ENCODE peak calls at places on chromosomes 11 and 22, in four cellular contexts. One of them, this sample, is unnamed.

GRCh38 chr22:28112548-28113043 is 193.5 kb upstream of the PITPNB start:
- DNase-seq in endothelial cell of umbilical vein: peak
- DNase-seq in A549: peak
- DNase-seq in HCT116: peak
- DNase-seq in this sample: peak

GRCh38 chr11:111063711-111064110 is 181.8 kb upstream of the POU2AF2 start:
- DNase-seq in endothelial cell of umbilical vein: no peak
- DNase-seq in A549: no peak
- DNase-seq in HCT116: no peak
- DNase-seq in this sample: no peak

GRCh38 chr11:114501901-114502300 is 57.8 kb downstream of the NXPE1 start:
- DNase-seq in endothelial cell of umbilical vein: no peak
- DNase-seq in A549: no peak
- DNase-seq in HCT116: no peak
- DNase-seq in this sample: no peak

GRCh38 chr11:60838132-60838531 is 3.8 kb upstream of the CCDC86 start:
- DNase-seq in endothelial cell of umbilical vein: no peak
- DNase-seq in A549: peak
- DNase-seq in HCT116: peak
- DNase-seq in this sample: no peak

GRCh38 chr11:41245704-41246398 is 213.6 kb downstream of the LRRC4C start:
- DNase-seq in endothelial cell of umbilical vein: no peak
- DNase-seq in A549: no peak
- DNase-seq in HCT116: no peak
- DNase-seq in this sample: no peak

GRCh38 chr11:816433-816779 is 2.3 kb upstream of the PNPLA2 start:
- DNase-seq in endothelial cell of umbilical vein: no peak
- DNase-seq in A549: peak
- DNase-seq in HCT116: no peak
- DNase-seq in this sample: no peak

GRCh38 chr22:50599816-50600454 is 658 bp upstream of the MAPK8IP2 start:
- DNase-seq in endothelial cell of umbilical vein: peak
- DNase-seq in A549: no peak
- DNase-seq in HCT116: no peak
- DNase-seq in this sample: peak

GRCh38 chr11:119416606-119417580 is 6.1 kb downstream of the THY1 start:
- DNase-seq in endothelial cell of umbilical vein: no peak
- DNase-seq in A549: no peak
- DNase-seq in HCT116: no peak
- DNase-seq in this sample: no peak

GRCh38 chr11:66068154-66068821 is 1.8 kb upstream of the PACS1 start:
- DNase-seq in endothelial cell of umbilical vein: peak
- DNase-seq in A549: peak
- DNase-seq in HCT116: peak
- DNase-seq in this sample: peak

GRCh38 chr22:17748555-17749353 is 25.5 kb downstream of the BID start:
- DNase-seq in endothelial cell of umbilical vein: no peak
- DNase-seq in A549: no peak
- DNase-seq in HCT116: no peak
- DNase-seq in this sample: no peak

GRCh38 chr11:126072141-126072741 is 9.6 kb upstream of the CDON start:
- DNase-seq in endothelial cell of umbilical vein: no peak
- DNase-seq in A549: no peak
- DNase-seq in HCT116: no peak
- DNase-seq in this sample: no peak

GRCh38 chr22:20625270-20625669 is 117.9 kb downstream of the MED15 start:
- DNase-seq in endothelial cell of umbilical vein: no peak
- DNase-seq in A549: no peak
- DNase-seq in HCT116: no peak
- DNase-seq in this sample: no peak

GRCh38 chr11:120324932-120325810 is at the start of gene TLCD5:
- DNase-seq in endothelial cell of umbilical vein: peak
- DNase-seq in A549: peak
- DNase-seq in HCT116: peak
- DNase-seq in this sample: no peak

GRCh38 chr11:110897035-110897434 is 184.8 kb upstream of the ARHGAP20 start:
- DNase-seq in endothelial cell of umbilical vein: peak
- DNase-seq in A549: no peak
- DNase-seq in HCT116: no peak
- DNase-seq in this sample: no peak

GRCh38 chr11:134524201-134524600 is 112.2 kb upstream of the B3GAT1 start:
- DNase-seq in endothelial cell of umbilical vein: no peak
- DNase-seq in A549: no peak
- DNase-seq in HCT116: no peak
- DNase-seq in this sample: no peak

GRCh38 chr11:119179342-119179741 is 5.9 kb upstream of the NHERF4 start:
- DNase-seq in endothelial cell of umbilical vein: no peak
- DNase-seq in A549: no peak
- DNase-seq in HCT116: no peak
- DNase-seq in this sample: no peak

GRCh38 chr11:64364435-64364834 is 5.5 kb downstream of the RPS6KA4 start:
- DNase-seq in endothelial cell of umbilical vein: no peak
- DNase-seq in A549: no peak
- DNase-seq in HCT116: no peak
- DNase-seq in this sample: peak

GRCh38 chr11:95231881-95232605 is 1.0 kb upstream of the SESN3 start:
- DNase-seq in endothelial cell of umbilical vein: peak
- DNase-seq in A549: no peak
- DNase-seq in HCT116: no peak
- DNase-seq in this sample: peak

GRCh38 chr11:31455177-31455576 is 54.2 kb downstream of the IMMP1L start:
- DNase-seq in endothelial cell of umbilical vein: no peak
- DNase-seq in A549: no peak
- DNase-seq in HCT116: no peak
- DNase-seq in this sample: no peak

GRCh38 chr22:27669798-27670599 is 131.6 kb downstream of the MN1 start:
- DNase-seq in endothelial cell of umbilical vein: peak
- DNase-seq in A549: peak
- DNase-seq in HCT116: no peak
- DNase-seq in this sample: peak

GRCh38 chr11:74696932-74697687 is 34.1 kb downstream of the CHRDL2 start:
- DNase-seq in endothelial cell of umbilical vein: peak
- DNase-seq in A549: peak
- DNase-seq in HCT116: no peak
- DNase-seq in this sample: no peak

DNA sequence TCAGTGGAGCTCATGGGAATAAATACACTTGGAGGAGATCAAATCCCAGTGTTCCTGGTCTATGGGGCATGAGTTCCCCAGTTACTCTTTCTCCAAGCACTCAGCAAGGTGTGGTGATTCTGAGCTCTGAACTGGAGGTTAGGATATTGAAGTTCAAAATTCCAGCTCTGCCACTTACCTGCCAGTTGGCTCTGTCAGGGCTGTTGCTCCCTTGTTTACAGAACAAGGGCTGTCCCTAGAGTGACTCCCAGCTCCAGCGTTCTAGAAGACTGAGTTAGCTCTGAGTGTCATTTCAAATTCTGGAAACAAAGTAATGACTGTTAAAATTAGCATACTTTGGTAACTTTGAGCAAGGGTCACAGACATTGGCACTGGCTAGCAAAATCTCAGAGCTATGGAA is 69.7 kb upstream of the ZBED5 start:
- DNase-seq in endothelial cell of umbilical vein: no peak
- DNase-seq in A549: no peak
- DNase-seq in HCT116: no peak
- DNase-seq in this sample: no peak
- TF ChIP-seq POLR2A in endothelial cell of umbilical vein: no peak
- TF ChIP-seq POLR2A in A549: no peak
- TF ChIP-seq POLR2A in HCT116: no peak
- TF ChIP-seq POLR2A in this sample: no peak

GRCh38 chr11:83836883-83837654 is 550.9 kb upstream of the CCDC90B start:
- DNase-seq in endothelial cell of umbilical vein: peak
- DNase-seq in A549: peak
- DNase-seq in HCT116: peak
- DNase-seq in this sample: peak
- TF ChIP-seq CTCF in endothelial cell of umbilical vein: peak
- TF ChIP-seq CTCF in A549: peak
- TF ChIP-seq CTCF in HCT116: peak
- TF ChIP-seq CTCF in this sample: peak

DNA sequence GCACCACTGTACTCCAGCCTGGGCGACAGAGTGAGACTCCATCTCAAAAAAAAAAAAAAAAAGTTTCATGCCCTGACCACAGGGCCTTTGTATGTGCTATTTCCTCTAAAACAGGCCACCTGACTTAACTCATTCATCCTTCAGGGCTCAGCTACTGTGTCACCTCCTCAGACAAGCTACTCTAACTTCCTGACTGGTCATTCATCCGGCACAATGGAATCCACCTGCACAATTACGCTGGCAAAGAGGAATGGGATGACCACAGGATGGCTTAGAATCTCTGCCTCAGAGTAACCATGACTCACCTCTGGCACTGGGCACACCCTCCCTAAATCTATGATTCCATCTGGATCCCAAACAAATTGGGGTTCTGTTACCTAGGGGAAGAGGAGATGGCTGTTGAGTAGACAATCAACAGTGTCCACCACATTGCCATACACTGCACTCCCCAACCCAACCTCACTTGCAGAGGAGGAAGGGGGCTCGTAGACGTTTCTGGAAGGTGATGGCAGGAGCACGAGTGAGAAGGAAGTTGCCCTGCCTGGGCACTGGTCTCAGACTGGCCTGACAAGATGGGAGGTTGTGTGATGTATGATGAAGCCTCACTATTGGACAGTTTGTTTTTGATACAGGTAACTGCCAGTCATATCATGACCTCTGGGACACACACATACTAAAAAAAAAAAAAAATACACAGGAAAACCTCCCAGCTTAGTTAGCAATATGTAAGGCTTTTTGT is 22.8 kb upstream of the HMOX1 start:
- DNase-seq in endothelial cell of umbilical vein: no peak
- DNase-seq in A549: peak
- DNase-seq in HCT116: peak
- DNase-seq in this sample: no peak
- TF ChIP-seq MAX in endothelial cell of umbilical vein: no peak
- TF ChIP-seq MAX in A549: no peak
- TF ChIP-seq MAX in HCT116: no peak
- TF ChIP-seq MAX in this sample: no peak

GRCh38 chr11:102840018-102840417 is 3.4 kb downstream of the MMP3 start:
- DNase-seq in endothelial cell of umbilical vein: no peak
- DNase-seq in A549: no peak
- DNase-seq in HCT116: no peak
- DNase-seq in this sample: no peak
- TF ChIP-seq POLR2A in endothelial cell of umbilical vein: no peak
- TF ChIP-seq POLR2A in A549: no peak
- TF ChIP-seq POLR2A in HCT116: no peak
- TF ChIP-seq POLR2A in this sample: no peak

GRCh38 chr11:76348348-76348747 is 32.6 kb downstream of the THAP12 start:
- DNase-seq in endothelial cell of umbilical vein: no peak
- DNase-seq in A549: no peak
- DNase-seq in HCT116: no peak
- DNase-seq in this sample: no peak

DNA sequence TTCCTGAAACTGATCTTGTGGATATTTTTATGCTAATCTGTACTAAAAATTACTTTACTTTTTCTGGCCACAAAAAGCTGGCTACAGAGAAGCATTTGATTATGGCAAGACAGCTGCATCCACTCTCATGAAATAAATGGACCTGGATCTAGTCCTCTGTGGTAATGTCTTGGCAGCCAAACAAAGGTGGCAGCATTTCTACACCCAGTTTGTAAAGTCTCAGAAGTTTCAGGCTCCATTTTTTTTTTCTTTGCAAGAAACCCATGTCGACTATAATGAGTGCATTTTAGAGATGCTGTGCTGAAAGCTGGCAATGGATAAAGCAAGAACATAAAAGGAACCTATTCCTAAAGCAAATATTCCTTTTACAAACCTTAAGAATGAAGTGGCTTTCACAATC is 33.5 kb downstream of the THAP12 start:
- DNase-seq in endothelial cell of umbilical vein: no peak
- DNase-seq in A549: no peak
- DNase-seq in HCT116: no peak
- DNase-seq in this sample: no peak
- TF ChIP-seq CTCF in endothelial cell of umbilical vein: no peak
- TF ChIP-seq CTCF in A549: no peak
- TF ChIP-seq CTCF in HCT116: no peak
- TF ChIP-seq CTCF in this sample: no peak

GRCh38 chr11:45650166-45651095 is 15.0 kb downstream of the CHST1 start:
- DNase-seq in endothelial cell of umbilical vein: no peak
- DNase-seq in A549: no peak
- DNase-seq in HCT116: no peak
- DNase-seq in this sample: no peak
- TF ChIP-seq MAX in endothelial cell of umbilical vein: no peak
- TF ChIP-seq MAX in A549: no peak
- TF ChIP-seq MAX in HCT116: no peak
- TF ChIP-seq MAX in this sample: no peak

DNA sequence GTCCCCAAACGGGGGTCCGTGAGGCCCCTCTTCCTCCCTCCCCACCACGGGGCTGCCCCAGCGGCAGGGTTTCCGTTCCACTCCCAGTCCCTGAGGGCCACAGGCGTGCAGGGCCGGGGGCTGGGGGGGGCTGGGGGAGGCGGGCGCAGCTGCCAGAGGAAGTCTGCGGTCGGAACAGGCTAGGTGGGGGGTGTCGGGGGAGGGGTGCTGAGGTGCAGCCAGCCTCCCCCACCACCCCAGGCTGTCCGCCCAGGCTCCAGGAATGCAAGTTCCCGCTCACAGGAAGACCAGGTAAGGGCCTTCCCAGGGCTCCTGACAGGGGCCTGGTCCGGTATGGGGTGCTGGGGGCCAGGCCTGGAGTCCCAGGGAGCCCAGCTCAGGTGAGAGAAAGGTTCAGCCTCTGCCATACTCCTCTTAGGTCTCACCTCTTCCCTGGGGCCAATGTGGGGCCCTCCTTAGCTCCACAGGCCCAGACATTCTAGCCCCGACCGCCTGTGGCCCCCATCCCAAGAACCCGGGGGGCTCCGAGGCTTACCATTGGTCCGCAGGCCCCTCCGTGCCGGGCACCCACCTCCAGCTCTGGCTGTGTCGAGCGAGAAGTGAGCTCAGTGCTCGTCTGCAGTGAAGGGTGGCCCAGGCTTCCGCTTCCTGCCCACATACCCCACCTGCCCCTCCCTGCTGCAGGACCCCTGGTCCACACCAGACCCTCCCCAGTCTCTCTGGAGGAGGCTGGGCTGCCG is at the start of gene PTPRCAP:
- DNase-seq in endothelial cell of umbilical vein: no peak
- DNase-seq in A549: no peak
- DNase-seq in HCT116: no peak
- DNase-seq in this sample: peak
- TF ChIP-seq POLR2A in endothelial cell of umbilical vein: no peak
- TF ChIP-seq POLR2A in A549: no peak
- TF ChIP-seq POLR2A in HCT116: no peak
- TF ChIP-seq POLR2A in this sample: peak

GRCh38 chr11:12087075-12087775 is 23.2 kb upstream of the MICAL2 start:
- DNase-seq in endothelial cell of umbilical vein: peak
- DNase-seq in A549: peak
- DNase-seq in HCT116: peak
- DNase-seq in this sample: peak

GRCh38 chr11:12089473-12089872 is 20.9 kb upstream of the MICAL2 start:
- DNase-seq in endothelial cell of umbilical vein: peak
- DNase-seq in A549: no peak
- DNase-seq in HCT116: no peak
- DNase-seq in this sample: no peak

GRCh38 chr11:12088531-12088930 is 21.9 kb upstream of the MICAL2 start:
- DNase-seq in endothelial cell of umbilical vein: no peak
- DNase-seq in A549: no peak
- DNase-seq in HCT116: no peak
- DNase-seq in this sample: no peak

GRCh38 chr11:12089041-12089440 is 21.3 kb upstream of the MICAL2 start:
- DNase-seq in endothelial cell of umbilical vein: no peak
- DNase-seq in A549: no peak
- DNase-seq in HCT116: no peak
- DNase-seq in this sample: no peak

GRCh38 chr11:12088047-12088481 is 22.3 kb upstream of the MICAL2 start:
- DNase-seq in endothelial cell of umbilical vein: peak
- DNase-seq in A549: peak
- DNase-seq in HCT116: no peak
- DNase-seq in this sample: peak
- TF ChIP-seq CTCF in endothelial cell of umbilical vein: peak
- TF ChIP-seq CTCF in A549: peak
- TF ChIP-seq CTCF in HCT116: peak
- TF ChIP-seq CTCF in this sample: no peak

This sample was measured in NB4.